ENCODE peak calls at places on chromosomes 7 and 10, in seven cellular contexts. One of them, this sample, is unnamed.

GRCh38 chr7:138097064-138097741 is 20.9 kb downstream of the AKR1D1 start:
- DNase-seq in LoVo: peak
- DNase-seq in B cell: no peak
- DNase-seq in CD8-positive, alpha-beta memory T cell: no peak
- DNase-seq in head of caudate nucleus: peak
- DNase-seq in HTR-8/SVneo: no peak
- DNase-seq in activated T-cell treated with anti-CD3 and anti-CD28 coated beads, Interleukin-2, amount 50 U/mL, for 72 hours: peak
- DNase-seq in this sample: peak

GRCh38 chr7:1693419-1693990 is 23.4 kb downstream of the ELFN1 start:
- DNase-seq in LoVo: no peak
- DNase-seq in B cell: peak
- DNase-seq in CD8-positive, alpha-beta memory T cell: no peak
- DNase-seq in head of caudate nucleus: peak
- DNase-seq in HTR-8/SVneo: no peak
- DNase-seq in activated T-cell treated with anti-CD3 and anti-CD28 coated beads, Interleukin-2, amount 50 U/mL, for 72 hours: no peak
- DNase-seq in this sample: no peak

GRCh38 chr10:110357252-110357780 is 52.6 kb upstream of the SMNDC1 start:
- DNase-seq in LoVo: peak
- DNase-seq in B cell: peak
- DNase-seq in CD8-positive, alpha-beta memory T cell: peak
- DNase-seq in head of caudate nucleus: peak
- DNase-seq in HTR-8/SVneo: no peak
- DNase-seq in activated T-cell treated with anti-CD3 and anti-CD28 coated beads, Interleukin-2, amount 50 U/mL, for 72 hours: peak
- DNase-seq in this sample: no peak

GRCh38 chr10:110843031-110843430 is 28.7 kb upstream of the PDCD4 start:
- DNase-seq in LoVo: no peak
- DNase-seq in B cell: peak
- DNase-seq in CD8-positive, alpha-beta memory T cell: no peak
- DNase-seq in head of caudate nucleus: no peak
- DNase-seq in HTR-8/SVneo: no peak
- DNase-seq in activated T-cell treated with anti-CD3 and anti-CD28 coated beads, Interleukin-2, amount 50 U/mL, for 72 hours: peak
- DNase-seq in this sample: no peak

GRCh38 chr10:2994562-2994961 is 72.8 kb upstream of the PFKP start:
- DNase-seq in LoVo: no peak
- DNase-seq in B cell: no peak
- DNase-seq in CD8-positive, alpha-beta memory T cell: no peak
- DNase-seq in head of caudate nucleus: no peak
- DNase-seq in HTR-8/SVneo: no peak
- DNase-seq in activated T-cell treated with anti-CD3 and anti-CD28 coated beads, Interleukin-2, amount 50 U/mL, for 72 hours: no peak
- DNase-seq in this sample: no peak

GRCh38 chr10:70872281-70872680 is 16.1 kb downstream of the PCBD1 start:
- DNase-seq in LoVo: no peak
- DNase-seq in B cell: no peak
- DNase-seq in CD8-positive, alpha-beta memory T cell: no peak
- DNase-seq in head of caudate nucleus: no peak
- DNase-seq in HTR-8/SVneo: no peak
- DNase-seq in activated T-cell treated with anti-CD3 and anti-CD28 coated beads, Interleukin-2, amount 50 U/mL, for 72 hours: no peak
- DNase-seq in this sample: no peak

GRCh38 chr10:56632537-56632936 is 271.5 kb upstream of the ZWINT start:
- DNase-seq in LoVo: no peak
- DNase-seq in B cell: no peak
- DNase-seq in CD8-positive, alpha-beta memory T cell: no peak
- DNase-seq in head of caudate nucleus: no peak
- DNase-seq in HTR-8/SVneo: no peak
- DNase-seq in activated T-cell treated with anti-CD3 and anti-CD28 coated beads, Interleukin-2, amount 50 U/mL, for 72 hours: no peak
- DNase-seq in this sample: no peak

GRCh38 chr7:141700848-141701371 is 1.1 kb downstream of the DENND11 start:
- DNase-seq in LoVo: no peak
- DNase-seq in B cell: no peak
- DNase-seq in CD8-positive, alpha-beta memory T cell: no peak
- DNase-seq in head of caudate nucleus: peak
- DNase-seq in HTR-8/SVneo: no peak
- DNase-seq in activated T-cell treated with anti-CD3 and anti-CD28 coated beads, Interleukin-2, amount 50 U/mL, for 72 hours: peak
- DNase-seq in this sample: no peak

GRCh38 chr7:54885285-54885684 is 126.3 kb upstream of the SEC61G start:
- DNase-seq in LoVo: no peak
- DNase-seq in B cell: no peak
- DNase-seq in CD8-positive, alpha-beta memory T cell: no peak
- DNase-seq in head of caudate nucleus: no peak
- DNase-seq in HTR-8/SVneo: no peak
- DNase-seq in activated T-cell treated with anti-CD3 and anti-CD28 coated beads, Interleukin-2, amount 50 U/mL, for 72 hours: no peak
- DNase-seq in this sample: no peak

GRCh38 chr7:76512941-76513816 is 2.8 kb downstream of the UPK3B start:
- DNase-seq in LoVo: no peak
- DNase-seq in B cell: no peak
- DNase-seq in CD8-positive, alpha-beta memory T cell: no peak
- DNase-seq in head of caudate nucleus: no peak
- DNase-seq in HTR-8/SVneo: no peak
- DNase-seq in activated T-cell treated with anti-CD3 and anti-CD28 coated beads, Interleukin-2, amount 50 U/mL, for 72 hours: peak
- DNase-seq in this sample: peak

GRCh38 chr7:142384508-142384922 is 126.7 kb upstream of the PRSS58 start:
- DNase-seq in LoVo: peak
- DNase-seq in B cell: no peak
- DNase-seq in CD8-positive, alpha-beta memory T cell: no peak
- DNase-seq in head of caudate nucleus: no peak
- DNase-seq in HTR-8/SVneo: peak
- DNase-seq in activated T-cell treated with anti-CD3 and anti-CD28 coated beads, Interleukin-2, amount 50 U/mL, for 72 hours: peak
- DNase-seq in this sample: no peak

GRCh38 chr7:16817536-16817935 is 12.7 kb upstream of the AGR2 start:
- DNase-seq in LoVo: no peak
- DNase-seq in B cell: no peak
- DNase-seq in CD8-positive, alpha-beta memory T cell: no peak
- DNase-seq in head of caudate nucleus: no peak
- DNase-seq in HTR-8/SVneo: no peak
- DNase-seq in activated T-cell treated with anti-CD3 and anti-CD28 coated beads, Interleukin-2, amount 50 U/mL, for 72 hours: no peak
- DNase-seq in this sample: no peak

GRCh38 chr7:131100357-131101054 is 227.2 kb upstream of the MKLN1 start:
- DNase-seq in LoVo: no peak
- DNase-seq in B cell: no peak
- DNase-seq in CD8-positive, alpha-beta memory T cell: no peak
- DNase-seq in head of caudate nucleus: no peak
- DNase-seq in HTR-8/SVneo: no peak
- DNase-seq in activated T-cell treated with anti-CD3 and anti-CD28 coated beads, Interleukin-2, amount 50 U/mL, for 72 hours: peak
- DNase-seq in this sample: no peak

GRCh38 chr7:21945374-21946227 is at the start of gene CDCA7L:
- DNase-seq in LoVo: peak
- DNase-seq in B cell: peak
- DNase-seq in CD8-positive, alpha-beta memory T cell: peak
- DNase-seq in head of caudate nucleus: peak
- DNase-seq in HTR-8/SVneo: peak
- DNase-seq in activated T-cell treated with anti-CD3 and anti-CD28 coated beads, Interleukin-2, amount 50 U/mL, for 72 hours: peak
- DNase-seq in this sample: peak

GRCh38 chr7:36227223-36227622 is 74.2 kb downstream of the EEPD1 start:
- DNase-seq in LoVo: no peak
- DNase-seq in B cell: no peak
- DNase-seq in CD8-positive, alpha-beta memory T cell: no peak
- DNase-seq in head of caudate nucleus: no peak
- DNase-seq in HTR-8/SVneo: no peak
- DNase-seq in activated T-cell treated with anti-CD3 and anti-CD28 coated beads, Interleukin-2, amount 50 U/mL, for 72 hours: no peak
- DNase-seq in this sample: no peak

GRCh38 chr7:45026984-45027773 is 27.2 kb downstream of the CCM2 start:
- DNase-seq in LoVo: no peak
- DNase-seq in B cell: peak
- DNase-seq in CD8-positive, alpha-beta memory T cell: no peak
- DNase-seq in head of caudate nucleus: no peak
- DNase-seq in HTR-8/SVneo: no peak
- DNase-seq in activated T-cell treated with anti-CD3 and anti-CD28 coated beads, Interleukin-2, amount 50 U/mL, for 72 hours: peak
- DNase-seq in this sample: no peak

GRCh38 chr7:140478361-140479061 is 794 bp downstream of the MKRN1 start:
- DNase-seq in LoVo: peak
- DNase-seq in B cell: peak
- DNase-seq in CD8-positive, alpha-beta memory T cell: peak
- DNase-seq in head of caudate nucleus: peak
- DNase-seq in HTR-8/SVneo: peak
- DNase-seq in activated T-cell treated with anti-CD3 and anti-CD28 coated beads, Interleukin-2, amount 50 U/mL, for 72 hours: peak
- DNase-seq in this sample: peak

GRCh38 chr7:97868314-97868713 is 3.9 kb downstream of the ASNS start:
- DNase-seq in LoVo: no peak
- DNase-seq in B cell: no peak
- DNase-seq in CD8-positive, alpha-beta memory T cell: no peak
- DNase-seq in head of caudate nucleus: no peak
- DNase-seq in HTR-8/SVneo: no peak
- DNase-seq in activated T-cell treated with anti-CD3 and anti-CD28 coated beads, Interleukin-2, amount 50 U/mL, for 72 hours: no peak
- DNase-seq in this sample: no peak

GRCh38 chr7:107441576-107442422 is 28.1 kb upstream of the GPR22 start:
- DNase-seq in LoVo: no peak
- DNase-seq in B cell: no peak
- DNase-seq in CD8-positive, alpha-beta memory T cell: no peak
- DNase-seq in head of caudate nucleus: no peak
- DNase-seq in HTR-8/SVneo: no peak
- DNase-seq in activated T-cell treated with anti-CD3 and anti-CD28 coated beads, Interleukin-2, amount 50 U/mL, for 72 hours: no peak
- DNase-seq in this sample: no peak

GRCh38 chr7:38245409-38245982 is 27.9 kb downstream of the TARP start:
- DNase-seq in LoVo: no peak
- DNase-seq in B cell: no peak
- DNase-seq in CD8-positive, alpha-beta memory T cell: no peak
- DNase-seq in head of caudate nucleus: no peak
- DNase-seq in HTR-8/SVneo: no peak
- DNase-seq in activated T-cell treated with anti-CD3 and anti-CD28 coated beads, Interleukin-2, amount 50 U/mL, for 72 hours: no peak
- DNase-seq in this sample: no peak

GRCh38 chr10:31350891-31351290 is 31.9 kb downstream of the ZEB1 start:
- DNase-seq in LoVo: no peak
- DNase-seq in B cell: no peak
- DNase-seq in CD8-positive, alpha-beta memory T cell: no peak
- DNase-seq in head of caudate nucleus: no peak
- DNase-seq in HTR-8/SVneo: no peak
- DNase-seq in activated T-cell treated with anti-CD3 and anti-CD28 coated beads, Interleukin-2, amount 50 U/mL, for 72 hours: no peak
- DNase-seq in this sample: no peak

GRCh38 chr7:98826811-98827231 is 43.0 kb downstream of the TMEM130 start:
- DNase-seq in LoVo: no peak
- DNase-seq in B cell: no peak
- DNase-seq in CD8-positive, alpha-beta memory T cell: no peak
- DNase-seq in head of caudate nucleus: peak
- DNase-seq in HTR-8/SVneo: no peak
- DNase-seq in activated T-cell treated with anti-CD3 and anti-CD28 coated beads, Interleukin-2, amount 50 U/mL, for 72 hours: no peak
- DNase-seq in this sample: peak

GRCh38 chr10:125093199-125093841 is 67.0 kb downstream of the CTBP2 start:
- DNase-seq in LoVo: no peak
- DNase-seq in B cell: no peak
- DNase-seq in CD8-positive, alpha-beta memory T cell: no peak
- DNase-seq in head of caudate nucleus: peak
- DNase-seq in HTR-8/SVneo: peak
- DNase-seq in activated T-cell treated with anti-CD3 and anti-CD28 coated beads, Interleukin-2, amount 50 U/mL, for 72 hours: no peak
- DNase-seq in this sample: no peak